ENCODE peak calls at places on chromosomes 6 and 20, in nine cellular contexts. H is amygdala; Y is CD8-positive, alpha-beta memory T cell; X is activated naive CD4-positive, alpha-beta T cell treated with anti-CD3 and anti-CD28 coated beads, Interleukin-2, amount 10 ng/mL, durations not matched to agents 7 days and 5 days; J is glomerular endothelial cell; Z is fibroblast of pulmonary artery; K is EL; Q is progenitor cell of endocrine pancreas; E is pancreas. V is an unnamed sample.

GRCh38 chr6:27312146-27312949 is at the start of gene POM121L2:
- DNase-seq in H (no peak), Y (peak), X (peak), J (no peak), Z (peak), K (peak), Q (peak), E (peak), V (peak)

GRCh38 chr20:62755817-62756724 is 40.2 kb upstream of the MRGBP start:
- DNase-seq in H (no peak), Y (no peak), X (no peak), J (no peak), Z (no peak), K (no peak), Q (no peak), E (no peak), V (peak)

GRCh38 chr6:126077810-126078791 is 91.8 kb downstream of the TRMT11 start:
- DNase-seq in H (no peak), Y (no peak), X (no peak), J (no peak), Z (no peak), K (peak), Q (no peak), E (no peak), V (no peak)

GRCh38 chr6:166989427-166990034 is 9.7 kb upstream of the CEP43 start:
- DNase-seq in H (no peak), Y (peak), X (peak), J (no peak), Z (peak), K (peak), Q (no peak), E (no peak), V (no peak)

GRCh38 chr20:5786930-5787826 is 37.0 kb downstream of the SHLD1 start:
- DNase-seq in H (no peak), Y (no peak), X (no peak), J (no peak), Z (peak), K (peak), Q (no peak), E (no peak), V (peak)

GRCh38 chr6:8627085-8627861 is 191.9 kb upstream of the SLC35B3 start:
- DNase-seq in H (no peak), Y (no peak), X (no peak), J (no peak), Z (peak), K (peak), Q (no peak), E (no peak), V (peak)

GRCh38 chr20:50561379-50562078 is 51.3 kb downstream of the PTPN1 start:
- DNase-seq in H (no peak), Y (no peak), X (peak), J (peak), Z (peak), K (peak), Q (no peak), E (no peak), V (peak)

GRCh38 chr6:94463306-94463705 is 1043.9 kb upstream of the EPHA7 start:
- DNase-seq in H (no peak), Y (no peak), X (no peak), J (no peak), Z (no peak), K (no peak), Q (no peak), E (no peak), V (no peak)

GRCh38 chr6:125596020-125596419 is 153.4 kb upstream of the HEY2 start:
- DNase-seq in H (no peak), Y (no peak), X (no peak), J (no peak), Z (no peak), K (no peak), Q (no peak), E (no peak), V (no peak)

GRCh38 chr6:104625536-104625935 is 234.2 kb downstream of the HACE1 start:
- DNase-seq in H (no peak), Y (no peak), X (no peak), J (no peak), Z (peak), K (peak), Q (no peak), E (no peak), V (peak)

GRCh38 chr6:160131636-160132296 is 10.2 kb downstream of the SLC22A1 start:
- DNase-seq in H (no peak), Y (no peak), X (no peak), J (no peak), Z (no peak), K (no peak), Q (no peak), E (no peak), V (no peak)

GRCh38 chr6:72622094-72622540 is 253 bp downstream of the KCNQ5 start:
- DNase-seq in H (no peak), Y (peak), X (peak), J (no peak), Z (peak), K (peak), Q (peak), E (peak), V (peak)

GRCh38 chr20:4766631-4767030 is 44.9 kb downstream of the PRND start:
- DNase-seq in H (no peak), Y (no peak), X (no peak), J (no peak), Z (no peak), K (no peak), Q (no peak), E (no peak), V (no peak)

GRCh38 chr6:170529839-170530520 is 23.1 kb downstream of the PSMB1 start:
- DNase-seq in H (peak), Y (peak), X (peak), J (no peak), Z (peak), K (peak), Q (peak), E (peak), V (peak)

GRCh38 chr20:53773792-53774371 is 180.2 kb upstream of the ZNF217 start:
- DNase-seq in H (no peak), Y (no peak), X (no peak), J (no peak), Z (peak), K (peak), Q (no peak), E (no peak), V (peak)

GRCh38 chr6:134437376-134437775 is 119.5 kb upstream of the SGK1 start:
- DNase-seq in H (no peak), Y (no peak), X (peak), J (no peak), Z (peak), K (peak), Q (no peak), E (no peak), V (peak)

GRCh38 chr6:16697437-16698162 is 63.7 kb downstream of the ATXN1 start:
- DNase-seq in H (no peak), Y (no peak), X (no peak), J (no peak), Z (no peak), K (no peak), Q (no peak), E (no peak), V (no peak)

GRCh38 chr20:25551413-25552210 is 33.7 kb downstream of the NINL start:
- DNase-seq in H (no peak), Y (no peak), X (no peak), J (no peak), Z (no peak), K (no peak), Q (no peak), E (no peak), V (no peak)

GRCh38 chr6:20217900-20218299 is 5.6 kb upstream of the MBOAT1 start:
- DNase-seq in H (no peak), Y (no peak), X (no peak), J (no peak), Z (no peak), K (no peak), Q (no peak), E (no peak), V (no peak)

GRCh38 chr6:22253955-22254655 is 42.7 kb downstream of the PRL start:
- DNase-seq in H (no peak), Y (no peak), X (no peak), J (no peak), Z (no peak), K (no peak), Q (no peak), E (no peak), V (no peak)

GRCh38 chr6:157229733-157230132 is 93.6 kb downstream of the TMEM242 start:
- DNase-seq in H (no peak), Y (no peak), X (no peak), J (no peak), Z (no peak), K (no peak), Q (no peak), E (no peak), V (no peak)

GRCh38 chr6:110708295-110708965 is 106.8 kb downstream of the CDK19 start:
- DNase-seq in H (no peak), Y (no peak), X (no peak), J (no peak), Z (peak), K (peak), Q (no peak), E (no peak), V (no peak)

GRCh38 chr6:105781248-105781647 is 304.9 kb upstream of the PRDM1 start:
- DNase-seq in H (no peak), Y (no peak), X (peak), J (no peak), Z (no peak), K (no peak), Q (no peak), E (no peak), V (no peak)

GRCh38 chr6:55034752-55035151 is 139.6 kb upstream of the HCRTR2 start:
- DNase-seq in H (no peak), Y (no peak), X (no peak), J (no peak), Z (no peak), K (no peak), Q (no peak), E (no peak), V (no peak)

GRCh38 chr6:44131880-44132279 is 4.5 kb downstream of the TMEM63B start:
- DNase-seq in H (no peak), Y (no peak), X (no peak), J (no peak), Z (no peak), K (no peak), Q (no peak), E (no peak), V (no peak)

GRCh38 chr6:75124085-75124484 is 81.8 kb downstream of the COL12A1 start:
- DNase-seq in H (no peak), Y (no peak), X (no peak), J (no peak), Z (no peak), K (no peak), Q (no peak), E (no peak), V (no peak)

GRCh38 chr20:5864873-5865582 is 85.3 kb downstream of the TRMT6 start:
- DNase-seq in H (no peak), Y (no peak), X (no peak), J (peak), Z (peak), K (peak), Q (no peak), E (no peak), V (no peak)

GRCh38 chr6:56279346-56280080 is 32.1 kb upstream of the COL21A1 start:
- DNase-seq in H (no peak), Y (no peak), X (no peak), J (no peak), Z (peak), K (no peak), Q (no peak), E (no peak), V (no peak)

GRCh38 chr20:45362804-45363610 is at the start of gene SYS1:
- DNase-seq in H (peak), Y (peak), X (peak), J (peak), Z (peak), K (peak), Q (peak), E (peak), V (peak)

GRCh38 chr20:63025534-63026331 is 19.0 kb upstream of the BHLHE23 start:
- DNase-seq in H (no peak), Y (no peak), X (peak), J (no peak), Z (peak), K (peak), Q (no peak), E (peak), V (peak)

GRCh38 chr20:22984611-22985010 is 50.5 kb upstream of the SSTR4 start:
- DNase-seq in H (no peak), Y (no peak), X (no peak), J (no peak), Z (no peak), K (no peak), Q (no peak), E (no peak), V (no peak)

GRCh38 chr6:151044465-151045441 is 179.3 kb downstream of the MTHFD1L start:
- DNase-seq in H (no peak), Y (no peak), X (no peak), J (peak), Z (peak), K (peak), Q (no peak), E (peak), V (no peak)

GRCh38 chr6:169964440-169965212 is 213.2 kb downstream of the ERMARD start:
- DNase-seq in H (no peak), Y (no peak), X (no peak), J (no peak), Z (no peak), K (no peak), Q (no peak), E (no peak), V (no peak)

GRCh38 chr20:35601021-35601973 is 14.3 kb upstream of the SPAG4 start:
- DNase-seq in H (no peak), Y (peak), X (peak), J (no peak), Z (peak), K (peak), Q (peak), E (peak), V (peak)

V was measured in MG63.